ENCODE peak calls at places on chromosomes 6 and 20, in six cellular contexts. D is mammary epithelial cell, S is endodermal cell, W is neural progenitor cell, J is cardiac fibroblast, Z is Calu3. U is an unnamed sample.

GRCh38 chr6:166862287-166862977 is 93.9 kb downstream of the RNASET2 start:
- DNase-seq in D (no peak), S (peak), W (peak), J (no peak), Z (peak), U (peak)

GRCh38 chr6:168196881-168197635 is 118.0 kb upstream of the FRMD1 start:
- DNase-seq in D (no peak), S (peak), W (no peak), J (no peak), Z (no peak), U (no peak)

GRCh38 chr20:57361517-57361916 is 10.5 kb downstream of the RAE1 start:
- DNase-seq in D (peak), S (peak), W (no peak), J (peak), Z (no peak), U (no peak)

GRCh38 chr6:158529629-158530028 is 30.3 kb upstream of the TMEM181 start:
- DNase-seq in D (no peak), S (peak), W (no peak), J (no peak), Z (no peak), U (no peak)

GRCh38 chr6:161226005-161226964 is 47.6 kb downstream of the AGPAT4 start:
- DNase-seq in D (no peak), S (no peak), W (no peak), J (no peak), Z (no peak), U (no peak)

GRCh38 chr6:13698715-13699114 is 12.9 kb downstream of the RANBP9 start:
- DNase-seq in D (no peak), S (no peak), W (peak), J (no peak), Z (no peak), U (no peak)

GRCh38 chr6:158604048-158604406 is 40.5 kb downstream of the DYNLT1 start:
- DNase-seq in D (no peak), S (no peak), W (no peak), J (no peak), Z (no peak), U (no peak)

GRCh38 chr6:135498178-135498841 is 770 bp upstream of the AHI1 start:
- DNase-seq in D (peak), S (peak), W (peak), J (peak), Z (peak), U (peak)

GRCh38 chr20:24998631-24999445 is 6.3 kb upstream of the APMAP start:
- DNase-seq in D (no peak), S (peak), W (no peak), J (no peak), Z (no peak), U (no peak)

GRCh38 chr6:42450314-42451145 is 1.2 kb downstream of the TRERF1 start:
- DNase-seq in D (no peak), S (peak), W (peak), J (peak), Z (no peak), U (no peak)

GRCh38 chr20:47689726-47690125 is 95.6 kb downstream of the SULF2 start:
- DNase-seq in D (no peak), S (no peak), W (no peak), J (no peak), Z (no peak), U (no peak)

GRCh38 chr6:147905721-147906120 is 397.2 kb downstream of the SAMD5 start:
- DNase-seq in D (no peak), S (no peak), W (no peak), J (no peak), Z (no peak), U (no peak)

GRCh38 chr20:2653511-2654383 is 1.3 kb downstream of the NOP56 start:
- DNase-seq in D (no peak), S (peak), W (no peak), J (no peak), Z (no peak), U (no peak)

GRCh38 chr6:169881976-169882375 is 130.6 kb downstream of the ERMARD start:
- DNase-seq in D (no peak), S (peak), W (no peak), J (no peak), Z (no peak), U (no peak)

GRCh38 chr6:118755941-118756646 is 104.7 kb upstream of the CEP85L start:
- DNase-seq in D (no peak), S (no peak), W (no peak), J (no peak), Z (no peak), U (no peak)

GRCh38 chr6:108781419-108782110 is 66.7 kb upstream of the ARMC2 start:
- DNase-seq in D (peak), S (peak), W (peak), J (no peak), Z (no peak), U (no peak)

GRCh38 chr6:151808331-151809241 is 1.1 kb downstream of the ESR1 start:
- DNase-seq in D (peak), S (peak), W (peak), J (no peak), Z (peak), U (peak)

GRCh38 chr6:137192821-137193220 is 19.4 kb upstream of the IL22RA2 start:
- DNase-seq in D (no peak), S (no peak), W (no peak), J (no peak), Z (no peak), U (no peak)

DNA sequence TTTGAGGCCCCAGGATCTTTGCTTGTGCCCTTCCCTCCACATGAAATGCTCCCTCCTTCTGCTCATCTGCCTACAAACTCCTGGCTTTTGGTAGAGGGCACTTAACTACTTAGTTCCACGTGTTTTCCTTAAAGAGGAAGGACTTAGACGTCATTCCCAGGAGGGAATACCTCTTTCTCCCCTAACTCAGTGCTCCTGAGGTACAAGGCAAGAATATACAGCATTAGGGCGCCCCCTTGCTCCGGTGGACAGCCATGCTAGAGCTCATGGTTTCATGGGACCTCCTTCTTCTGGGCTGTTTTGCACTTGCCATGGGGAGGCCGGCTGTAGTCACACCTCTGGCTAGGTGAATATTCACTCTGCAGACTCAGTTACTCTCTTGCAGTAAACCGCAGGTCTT is 93.8 kb upstream of the LY86 start:
- DNase-seq in D (peak), S (peak), W (peak), J (no peak), Z (peak), U (peak)
- TF ChIP-seq CTCF in D (peak), S (peak), W (peak), J (no peak), Z (no peak), U (peak)

GRCh38 chr6:105080279-105080678 is 99.5 kb downstream of the POPDC3 start:
- DNase-seq in D (no peak), S (no peak), W (no peak), J (no peak), Z (no peak), U (no peak)

GRCh38 chr6:105072799-105073199 is 107.0 kb downstream of the POPDC3 start:
- DNase-seq in D (peak), S (no peak), W (no peak), J (peak), Z (no peak), U (no peak)

GRCh38 chr6:105075210-105075609 is 104.6 kb downstream of the POPDC3 start:
- DNase-seq in D (no peak), S (no peak), W (no peak), J (no peak), Z (no peak), U (no peak)

GRCh38 chr6:105077592-105078463 is 102.0 kb downstream of the POPDC3 start:
- DNase-seq in D (peak), S (no peak), W (peak), J (peak), Z (no peak), U (no peak)
- TF ChIP-seq CTCF in D (peak), S (peak), W (peak), J (peak), Z (peak), U (peak)

GRCh38 chr6:116396451-116396850 is 25.7 kb downstream of the DSE start:
- DNase-seq in D (no peak), S (no peak), W (no peak), J (no peak), Z (no peak), U (no peak)

GRCh38 chr6:116392158-116393032 is 21.6 kb downstream of the DSE start:
- DNase-seq in D (peak), S (no peak), W (no peak), J (peak), Z (no peak), U (no peak)

GRCh38 chr6:116390571-116390970 is 19.8 kb downstream of the DSE start:
- DNase-seq in D (no peak), S (no peak), W (no peak), J (no peak), Z (no peak), U (no peak)

GRCh38 chr6:116395647-116396046 is 24.9 kb downstream of the DSE start:
- DNase-seq in D (no peak), S (no peak), W (no peak), J (no peak), Z (no peak), U (no peak)

GRCh38 chr6:116393430-116393829 is 22.7 kb downstream of the DSE start:
- DNase-seq in D (no peak), S (no peak), W (no peak), J (peak), Z (no peak), U (no peak)
- TF ChIP-seq CTCF in D (peak), S (peak), W (no peak), J (peak), Z (no peak), U (no peak)

DNA sequence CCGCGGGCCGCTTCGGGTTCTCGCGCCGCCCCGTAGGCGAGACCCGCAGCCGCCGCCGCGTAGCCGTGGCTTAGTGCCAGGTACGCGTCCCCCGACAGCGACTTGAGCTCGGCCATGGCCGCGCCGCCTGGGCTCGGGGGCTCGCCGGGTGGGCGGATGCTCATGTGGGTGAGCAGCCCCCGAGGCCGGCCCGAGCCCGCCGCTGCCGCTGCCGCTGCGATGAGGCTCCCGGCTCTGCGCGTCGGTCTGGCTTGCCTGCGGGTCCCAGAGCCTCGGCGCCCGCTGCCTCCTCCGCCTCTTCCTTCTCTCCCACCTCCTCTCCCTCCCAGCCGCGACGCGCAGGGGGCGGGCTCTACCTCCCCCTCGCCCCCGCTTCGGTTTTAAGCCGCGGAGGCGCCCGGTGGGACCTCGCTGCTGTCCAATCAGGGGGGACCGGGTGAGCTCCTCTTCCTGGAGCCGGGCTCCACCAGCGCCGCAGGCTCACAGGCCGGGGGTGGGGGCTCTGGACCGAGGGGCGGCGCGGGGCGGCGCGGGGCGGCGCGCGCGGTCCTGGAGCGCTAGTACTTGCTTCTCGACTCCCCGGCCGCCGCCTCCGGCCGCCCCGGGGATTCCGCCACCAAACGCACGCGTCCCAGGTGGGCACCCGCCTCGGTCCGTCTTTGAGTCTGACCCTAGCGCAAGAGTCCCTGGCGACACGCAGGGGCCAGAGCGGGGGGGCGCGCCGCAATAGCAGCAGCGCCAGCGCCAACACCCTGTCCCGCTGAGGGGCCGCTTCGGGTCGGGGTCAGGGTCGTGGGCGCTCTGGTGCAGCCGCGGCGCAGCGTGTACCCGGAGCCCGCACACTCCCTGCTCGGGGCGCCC is at the start of gene BHLHE23:
- DNase-seq in D (no peak), S (peak), W (peak), J (no peak), Z (no peak), U (no peak)
- TF ChIP-seq CTCF in D (no peak), S (no peak), W (no peak), J (no peak), Z (no peak), U (no peak)

DNA sequence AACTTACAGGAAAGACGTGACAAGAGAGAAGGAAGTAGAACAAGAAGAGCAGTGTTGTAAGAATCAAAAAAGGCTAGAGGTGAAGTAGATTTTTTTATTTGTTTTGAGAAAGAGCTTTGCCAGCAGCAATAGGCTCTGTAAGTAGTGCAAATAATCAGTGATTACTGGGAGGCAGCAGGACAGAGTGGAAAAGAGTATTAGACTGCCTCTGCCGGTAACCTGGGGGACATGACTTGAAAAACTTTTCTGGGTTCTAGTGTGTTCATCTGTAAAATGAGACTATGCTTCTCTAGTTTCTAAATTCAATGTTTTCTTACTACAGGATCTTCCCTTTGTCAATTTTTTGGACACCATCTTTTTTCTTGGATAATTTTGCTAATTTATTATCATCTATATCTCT is 5.8 kb upstream of the IRAK1BP1 start:
- DNase-seq in D (no peak), S (no peak), W (no peak), J (no peak), Z (no peak), U (no peak)
- TF ChIP-seq CTCF in D (no peak), S (no peak), W (no peak), J (no peak), Z (no peak), U (no peak)

DNA sequence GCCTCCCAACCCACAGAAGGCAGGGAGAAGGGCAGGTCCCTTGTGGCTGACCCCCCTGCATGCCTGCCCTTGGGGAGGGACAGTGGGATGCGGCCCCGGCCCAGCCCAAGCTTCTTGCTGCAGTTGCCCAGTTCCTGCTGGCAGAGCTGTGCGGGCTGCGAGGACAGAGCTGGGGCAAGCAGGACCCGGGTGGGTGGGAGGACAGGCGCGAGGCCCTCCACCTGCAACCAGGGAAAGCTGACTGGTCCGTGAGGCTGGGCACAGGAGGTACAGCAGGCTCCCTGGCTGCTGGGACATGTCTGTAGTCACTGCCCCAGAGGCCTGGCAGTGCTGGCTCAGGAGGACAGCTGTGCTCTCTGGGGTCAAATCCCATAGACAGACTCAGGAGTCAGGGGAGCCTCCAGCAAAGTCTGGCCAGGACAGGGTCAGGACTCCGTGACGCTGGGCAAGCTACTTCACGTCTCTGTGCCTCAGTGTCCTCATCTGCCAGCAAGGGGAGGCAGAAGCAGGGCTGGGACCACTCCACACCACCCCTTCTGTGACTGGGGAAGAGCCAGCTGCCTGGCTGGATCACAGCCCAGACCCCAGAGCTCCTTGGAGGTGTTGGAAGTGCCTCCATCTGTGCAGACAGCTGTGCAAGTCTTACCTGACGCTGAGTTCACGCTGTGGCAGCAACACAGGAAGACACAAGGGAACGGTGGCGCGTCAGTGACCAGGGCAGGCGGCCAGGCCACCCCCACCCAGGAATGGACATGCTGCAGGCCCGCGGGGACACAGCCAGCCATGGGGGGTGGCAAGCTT is 13.0 kb downstream of the UCKL1 start:
- DNase-seq in D (no peak), S (no peak), W (no peak), J (no peak), Z (no peak), U (no peak)
- TF ChIP-seq CTCF in D (no peak), S (no peak), W (no peak), J (no peak), Z (no peak), U (no peak)

GRCh38 chr6:31110825-31111582 is 1.4 kb downstream of the C6orf15 start:
- DNase-seq in D (no peak), S (peak), W (peak), J (no peak), Z (no peak), U (no peak)
- TF ChIP-seq CTCF in D (no peak), S (peak), W (peak), J (no peak), Z (no peak), U (no peak)

GRCh38 chr6:53503060-53503459 is 41.8 kb downstream of the GCLC start:
- DNase-seq in D (no peak), S (no peak), W (no peak), J (no peak), Z (no peak), U (no peak)

GRCh38 chr6:53512631-53513030 is 32.3 kb downstream of the GCLC start:
- DNase-seq in D (no peak), S (no peak), W (no peak), J (no peak), Z (no peak), U (no peak)

GRCh38 chr6:53504438-53505030 is 40.4 kb downstream of the GCLC start:
- DNase-seq in D (no peak), S (no peak), W (no peak), J (no peak), Z (no peak), U (no peak)

GRCh38 chr6:53510751-53511150 is 34.1 kb downstream of the GCLC start:
- DNase-seq in D (no peak), S (no peak), W (no peak), J (no peak), Z (no peak), U (no peak)

GRCh38 chr6:53506872-53507271 is 38.0 kb downstream of the GCLC start:
- DNase-seq in D (no peak), S (no peak), W (no peak), J (no peak), Z (no peak), U (no peak)
- TF ChIP-seq CTCF in D (no peak), S (no peak), W (no peak), J (no peak), Z (no peak), U (no peak)

GRCh38 chr6:1009041-1009440 is 302.9 kb upstream of the FOXQ1 start:
- DNase-seq in D (no peak), S (no peak), W (no peak), J (no peak), Z (no peak), U (no peak)
- TF ChIP-seq CTCF in D (no peak), S (no peak), W (no peak), J (no peak), Z (no peak), U (no peak)